ENCODE peak calls at places on chromosomes 7 and 10, in eight cellular contexts. M is immature natural killer cell; X is foreskin keratinocyte; T is NCI-H2029; I is CD4-positive, alpha-beta T cell; V is NCI-H69; S is activated B cell treated with CpG ODN at 0.5 μM for 24 hours; Q is AG08395. P is an unnamed sample.

GRCh38 chr10:62080905-62081304 is 179.4 kb downstream of the ARID5B start:
- DNase-seq in M (no peak), X (no peak), T (no peak), V (peak; percentile 13), I (no peak), S (no peak), Q (no peak), P (no peak)

GRCh38 chr10:70679498-70679897 is 7.2 kb downstream of the ADAMTS14 start:
- DNase-seq in Q (peak; percentile 90), I (no peak), V (peak; percentile 5), S (no peak), T (no peak), X (no peak), M (no peak), P (no peak)

GRCh38 chr7:512541-513311 is 6.9 kb downstream of the PDGFA start:
- DNase-seq in M (no peak), Q (no peak), X (no peak), S (no peak), T (peak; percentile 75), I (no peak), V (peak; percentile 37), P (peak; percentile 47)

GRCh38 chr7:42931834-42932651 is at the start of the genes MRPL32 and PSMA2:
- DNase-seq in I (peak; percentile 94), S (peak; percentile 88), T (peak; percentile 98), M (peak; percentile 95), X (peak; percentile 93), Q (peak; percentile 100), V (peak; percentile 99), P (peak; percentile 98)

GRCh38 chr7:47908726-47909125 is 39.5 kb downstream of the PKD1L1 start:
- DNase-seq in T (no peak), X (no peak), M (no peak), I (no peak), Q (no peak), V (no peak), S (no peak), P (no peak)

GRCh38 chr7:25781704-25782103 is 370.3 kb upstream of the NFE2L3 start:
- DNase-seq in V (no peak), I (no peak), S (no peak), M (no peak), Q (no peak), X (no peak), T (no peak), P (no peak)

GRCh38 chr10:94315975-94316464 is 46.7 kb downstream of the NOC3L start:
- DNase-seq in T (no peak), V (no peak), X (no peak), M (no peak), Q (peak; percentile 44), I (no peak), S (no peak), P (no peak)

GRCh38 chr7:101507791-101508252 is 121.3 kb downstream of the MYL10 start:
- DNase-seq in S (no peak), Q (no peak), X (no peak), M (peak; percentile 6), T (peak; percentile 59), V (peak; percentile 87), I (no peak), P (peak; percentile 2)

GRCh38 chr7:105611856-105612775 is 30.8 kb upstream of the EFCAB10 start:
- DNase-seq in M (no peak), T (no peak), Q (no peak), X (peak; percentile 10), V (no peak), I (no peak), S (no peak), P (no peak)